ENCODE peak calls at places on chromosomes 16 and 17, in four cellular contexts. Z is body of pancreas, E is A549, A is cardiac muscle cell. Y is an unnamed sample.

GRCh38 chr17:2157081-2157480 is 102.2 kb downstream of the HIC1 start:
- DNase-seq in A (peak; percentile 77), Z (peak; percentile 52), E (no peak), Y (no peak)

GRCh38 chr16:46961373-46962353 is 11.8 kb downstream of the DNAJA2 start:
- DNase-seq in A (no peak), E (no peak), Z (no peak), Y (no peak)

GRCh38 chr16:70714526-70715112 is 28.8 kb upstream of the MTSS2 start:
- DNase-seq in E (no peak), Z (no peak), A (no peak), Y (no peak)

GRCh38 chr17:66255527-66255971 is 26.3 kb upstream of the APOH start:
- DNase-seq in A (no peak), Z (no peak), E (no peak), Y (no peak)

GRCh38 chr17:3594976-3595375 is 14.2 kb downstream of the TRPV1 start:
- DNase-seq in A (peak; percentile 28), Z (no peak), E (no peak), Y (no peak)

GRCh38 chr16:51321251-51321650 is 170.2 kb upstream of the SALL1 start:
- DNase-seq in E (no peak), Z (no peak), A (no peak), Y (no peak)

GRCh38 chr17:20083460-20083859 is 74.3 kb downstream of the SPECC1 start:
- DNase-seq in E (no peak), Z (no peak), A (peak; percentile 27), Y (no peak)

GRCh38 chr17:57889892-57890856 is 40.3 kb upstream of the MRPS23 start:
- DNase-seq in A (peak; percentile 88), E (peak; percentile 72), Z (peak; percentile 96), Y (no peak)

GRCh38 chr16:66478733-66479511 is 51.8 kb downstream of the BEAN1 start:
- DNase-seq in Z (peak; percentile 81), E (peak; percentile 81), A (peak; percentile 65), Y (peak; percentile 56)

GRCh38 chr17:17109896-17110295 is 67.6 kb downstream of the MPRIP start:
- DNase-seq in Z (no peak), A (no peak), E (peak; percentile 62), Y (no peak)

GRCh38 chr17:83150369-83151055 is 71.1 kb downstream of the METRNL start:
- DNase-seq in Z (no peak), E (no peak), A (no peak), Y (no peak)

GRCh38 chr17:83149761-83150251 is 70.4 kb downstream of the METRNL start:
- DNase-seq in Z (no peak), A (no peak), E (no peak), Y (peak; percentile 10)

GRCh38 chr16:85173077-85173980 is 61.1 kb upstream of the CIBAR2 start:
- DNase-seq in E (peak; percentile 67), A (peak; percentile 86), Z (no peak), Y (no peak)

GRCh38 chr17:45227101-45227591 is 5.5 kb downstream of the FMNL1 start:
- DNase-seq in E (no peak), Z (no peak), A (no peak), Y (no peak)
- H3K27ac ChIP-seq in E (peak overlapping the region; percentile 97), Z (no peak overlapping the region), A (no peak overlapping the region), Y (no peak overlapping the region)

GRCh38 chr17:42112552-42113176 is at the start of gene DHX58:
- DNase-seq in Z (peak; percentile 90), A (peak; percentile 88), E (peak; percentile 44), Y (peak; percentile 77)
- H3K4me3 ChIP-seq in Z (peak within 1 kb of the TSS; percentile 31), A (no peak within 1 kb of the TSS), E (no peak within 1 kb of the TSS), Y (peak within 1 kb of the TSS; percentile 69)

GRCh38 chr16:4327782-4328579 is 12.1 kb downstream of the GLIS2 start:
- DNase-seq in A (peak; percentile 85), Z (peak; percentile 89), E (no peak), Y (peak; percentile 69)
- TF ChIP-seq CTCF in A (peak; percentile 64), Z (peak; percentile 54), E (no peak), Y (peak; percentile 58)

DNA sequence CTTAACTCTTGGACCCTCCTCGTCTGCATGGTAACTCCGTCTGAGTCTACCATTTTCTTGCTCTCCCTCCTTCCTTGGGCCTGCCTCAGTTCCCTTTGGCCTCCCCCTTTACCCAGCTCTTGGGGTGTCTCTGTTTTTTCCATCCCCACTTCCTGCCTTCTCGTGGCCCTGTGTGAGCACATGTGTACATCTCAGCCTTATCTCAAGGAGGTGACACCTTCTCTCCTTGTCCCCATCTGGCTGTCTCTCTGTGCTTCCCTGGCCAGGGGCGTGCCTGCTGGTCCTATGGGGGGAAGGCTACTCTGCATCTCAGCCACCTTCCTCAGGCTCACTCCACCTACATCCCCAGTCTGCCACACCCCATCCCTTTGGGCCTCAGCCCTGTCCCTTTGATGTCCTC is 6.6 kb downstream of the CTF1 start:
- DNase-seq in A (no peak), Z (no peak), E (no peak), Y (no peak)
- H3K27ac ChIP-seq in A (no peak overlapping the region), Z (no peak overlapping the region), E (peak overlapping the region; percentile 95), Y (peak overlapping the region; percentile 91)

DNA sequence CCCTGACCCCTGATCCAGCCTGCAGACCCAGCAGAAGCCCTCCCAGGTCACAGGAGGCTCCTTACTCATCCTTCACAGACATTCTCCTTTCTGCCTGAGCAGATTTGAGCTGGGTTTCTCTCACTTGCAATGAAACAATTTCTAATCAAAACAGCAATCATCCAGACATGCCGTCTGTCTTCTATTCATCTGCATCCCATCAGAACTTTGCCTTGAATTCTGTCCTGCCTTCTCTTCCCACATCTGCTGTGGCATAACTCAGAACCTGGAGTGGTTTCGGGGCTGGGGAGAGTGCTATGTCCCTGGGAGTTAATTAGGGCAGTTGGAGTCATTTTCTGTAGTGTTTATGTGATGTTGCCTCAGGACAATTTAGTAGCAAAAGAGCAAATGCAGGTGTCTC is 278.6 kb downstream of the CBLN1 start:
- DNase-seq in A (no peak), Z (no peak), E (no peak), Y (no peak)
- H3K4me3 ChIP-seq in A (no peak overlapping the region), Z (no peak overlapping the region), E (no peak overlapping the region), Y (no peak overlapping the region)

GRCh38 chr16:2682209-2683021 is at the start of gene KCTD5:
- DNase-seq in E (peak; percentile 98), A (peak; percentile 97), Z (peak; percentile 97), Y (peak; percentile 100)
- TF ChIP-seq CTCF in E (no peak), A (no peak), Z (no peak), Y (peak; percentile 44)

Y was measured in dorsolateral prefrontal cortex.